ENCODE peak calls at places on chromosome 4, in four cellular contexts. Q is HepG2, N is transverse colon, C is adrenal gland. J is an unnamed sample.

GRCh38 chr4:53920116-53920515 is 144.3 kb downstream of the CHIC2 start:
- DNase-seq in Q (no peak), N (no peak), C (no peak), J (no peak)

GRCh38 chr4:83219344-83219990 is 65.1 kb downstream of the COQ2 start:
- DNase-seq in Q (no peak), N (peak; percentile 56), C (no peak), J (no peak)

GRCh38 chr4:24470681-24471622 is 113.4 kb downstream of the DHX15 start:
- DNase-seq in Q (no peak), N (peak; percentile 11), C (peak; percentile 12), J (peak; percentile 32)

GRCh38 chr4:88275949-88276515 is 8.3 kb downstream of the PPM1K start:
- DNase-seq in Q (no peak), N (no peak), C (no peak), J (no peak)

GRCh38 chr4:21765810-21766407 is 182.7 kb downstream of the KCNIP4 start:
- DNase-seq in Q (peak; percentile 25), N (peak; percentile 19), C (peak; percentile 21), J (no peak)

GRCh38 chr4:69194166-69194565 is 20.4 kb downstream of the UGT2B11 start:
- DNase-seq in Q (peak; percentile 16), N (no peak), C (no peak), J (no peak)

GRCh38 chr4:165369522-165369921 is 9.3 kb upstream of the CPE start:
- DNase-seq in Q (peak; percentile 99), N (peak; percentile 22), C (no peak), J (no peak)

GRCh38 chr4:24559032-24559821 is 25.1 kb downstream of the DHX15 start:
- DNase-seq in Q (no peak), N (no peak), C (no peak), J (no peak)

GRCh38 chr4:122874194-122874593 is 47.6 kb downstream of the FGF2 start:
- DNase-seq in Q (peak; percentile 5), N (no peak), C (no peak), J (no peak)

GRCh38 chr4:140330311-140330900 is 43.0 kb upstream of the SCOC start:
- DNase-seq in Q (peak; percentile 18), N (no peak), C (no peak), J (no peak)

GRCh38 chr4:105059337-105059736 is 87.3 kb upstream of the TET2 start:
- DNase-seq in Q (no peak), N (no peak), C (no peak), J (no peak)

GRCh38 chr4:13627185-13627605 is 330 bp downstream of the BOD1L1 start:
- DNase-seq in Q (no peak), N (peak; percentile 14), C (peak; percentile 16), J (no peak)

GRCh38 chr4:72084587-72085011 is 52.8 kb downstream of the NPFFR2 start:
- DNase-seq in Q (no peak), N (no peak), C (no peak), J (no peak)

GRCh38 chr4:23212558-23212957 is 519.8 kb downstream of the GBA3 start:
- DNase-seq in Q (no peak), N (no peak), C (no peak), J (no peak)

GRCh38 chr4:110970642-110971041 is 347.8 kb upstream of the PITX2 start:
- DNase-seq in Q (peak; percentile 49), N (peak; percentile 68), C (peak; percentile 11), J (no peak)

GRCh38 chr4:87317527-87317926 is 5.2 kb downstream of the HSD17B13 start:
- DNase-seq in Q (peak; percentile 63), N (no peak), C (no peak), J (no peak)

GRCh38 chr4:40665844-40666243 is 36.2 kb upstream of the RBM47 start:
- DNase-seq in Q (no peak), N (no peak), C (no peak), J (no peak)

GRCh38 chr4:3644849-3645627 is 112.8 kb upstream of the LRPAP1 start:
- DNase-seq in Q (no peak), N (no peak), C (peak; percentile 15), J (peak; percentile 63)

GRCh38 chr4:169005453-169006099 is 4.5 kb downstream of the CBR4 start:
- DNase-seq in Q (peak; percentile 65), N (no peak), C (no peak), J (no peak)

GRCh38 chr4:148704291-148704690 is 262.1 kb upstream of the NR3C2 start:
- DNase-seq in Q (no peak), N (no peak), C (no peak), J (no peak)

GRCh38 chr4:88008133-88008621 is 742 bp downstream of the PKD2 start:
- DNase-seq in Q (peak; percentile 26), N (peak; percentile 34), C (peak; percentile 50), J (peak; percentile 44)

GRCh38 chr4:167021545-167022155 is 212.6 kb downstream of the SPOCK3 start:
- DNase-seq in Q (peak; percentile 39), N (peak; percentile 56), C (peak; percentile 59), J (peak; percentile 29)

GRCh38 chr4:53587123-53587522 is 4.2 kb downstream of the LNX1 start:
- DNase-seq in Q (peak; percentile 42), N (no peak), C (no peak), J (no peak)

GRCh38 chr4:168183717-168184571 is 91.6 kb downstream of the ANXA10 start:
- DNase-seq in Q (peak; percentile 14), N (no peak), C (peak; percentile 9), J (no peak)

GRCh38 chr4:6115342-6115741 is 85.0 kb downstream of the JAKMIP1 start:
- DNase-seq in Q (no peak), N (no peak), C (no peak), J (no peak)

GRCh38 chr4:3417448-3417847 is 24.3 kb upstream of the HGFAC start:
- DNase-seq in Q (no peak), N (no peak), C (no peak), J (no peak)

GRCh38 chr4:2799971-2800690 is 7.2 kb downstream of the SH3BP2 start:
- DNase-seq in Q (no peak), N (peak; percentile 9), C (peak; percentile 31), J (peak; percentile 17)

GRCh38 chr4:113820164-113820563 is 58.6 kb upstream of the CAMK2D start:
- DNase-seq in Q (no peak), N (no peak), C (no peak), J (no peak)

GRCh38 chr4:37891221-37892159 is 606 bp downstream of the TBC1D1 start:
- DNase-seq in Q (no peak), N (peak; percentile 46), C (peak; percentile 36), J (peak; percentile 48)

GRCh38 chr4:151157543-151157942 is 58.1 kb downstream of the RPS3A start:
- DNase-seq in Q (no peak), N (no peak), C (no peak), J (no peak)

GRCh38 chr4:56803473-56803872 is 18.0 kb downstream of the SPINK2 start:
- DNase-seq in Q (no peak), N (no peak), C (no peak), J (no peak)

DNA sequence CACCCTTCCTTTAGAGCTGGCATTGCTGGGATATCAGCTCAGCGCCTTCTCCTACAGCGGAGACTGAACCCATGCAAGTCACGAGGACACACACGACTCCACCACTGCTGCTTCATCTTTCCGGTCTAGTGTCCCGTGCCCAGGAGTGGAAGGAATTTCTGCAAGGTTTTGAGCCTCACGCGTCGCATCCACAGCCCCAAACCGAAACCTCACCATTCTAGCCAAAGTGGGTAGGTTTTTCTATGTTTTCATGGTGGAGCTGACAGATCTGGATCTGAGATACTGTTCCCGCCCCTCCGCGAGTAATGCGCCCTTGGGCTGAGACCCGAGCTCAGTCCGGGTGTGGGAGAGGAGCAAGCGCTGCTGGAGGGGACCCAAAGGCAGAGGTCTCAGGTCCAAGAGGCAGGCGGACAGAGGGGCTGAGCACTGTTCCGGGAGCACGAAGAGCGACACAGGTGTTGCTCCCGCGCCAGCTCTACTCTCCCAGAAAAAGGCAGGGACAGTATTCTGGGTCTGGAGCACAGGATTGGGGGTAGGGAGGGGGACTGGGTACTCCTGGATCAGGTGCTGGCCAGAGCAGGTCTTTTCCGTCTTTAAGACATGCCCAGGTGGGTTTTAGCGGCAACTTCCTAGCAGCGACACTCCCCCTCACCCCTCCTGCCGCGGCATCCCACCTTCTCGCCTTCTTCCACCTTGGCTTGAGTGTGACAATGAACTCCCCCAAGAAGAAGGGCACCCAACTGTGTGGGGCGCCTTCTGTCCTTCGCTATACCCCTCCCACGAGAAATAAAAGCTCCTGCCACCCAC is 1.9 kb downstream of the EPHA5 start:
- DNase-seq in Q (no peak), N (no peak), C (peak; percentile 9), J (no peak)
- H3K4me3 ChIP-seq in Q (no peak overlapping the region), N (peak overlapping the region; percentile 40), C (peak overlapping the region; percentile 47), J (peak overlapping the region; percentile 21)

GRCh38 chr4:186724048-186724860 is 598 bp upstream of the FAT1 start:
- DNase-seq in Q (no peak), N (peak; percentile 58), C (peak; percentile 25), J (peak; percentile 25)

GRCh38 chr4:186724861-186725419 is 1.3 kb upstream of the FAT1 start:
- DNase-seq in Q (no peak), N (no peak), C (no peak), J (no peak)

GRCh38 chr4:186725422-186726149 is 1.9 kb upstream of the FAT1 start:
- DNase-seq in Q (peak; percentile 68), N (peak; percentile 87), C (peak; percentile 48), J (peak; percentile 70)

GRCh38 chr4:186722856-186723206 is 825 bp downstream of the FAT1 start:
- DNase-seq in Q (no peak), N (no peak), C (no peak), J (no peak)

GRCh38 chr4:186723207-186724047 is at the start of gene FAT1:
- DNase-seq in Q (peak; percentile 38), N (peak; percentile 71), C (peak; percentile 48), J (peak; percentile 73)
- TF ChIP-seq POLR2A in Q (peak; percentile 54), N (peak; percentile 74), C (no peak), J (peak; percentile 52)

DNA sequence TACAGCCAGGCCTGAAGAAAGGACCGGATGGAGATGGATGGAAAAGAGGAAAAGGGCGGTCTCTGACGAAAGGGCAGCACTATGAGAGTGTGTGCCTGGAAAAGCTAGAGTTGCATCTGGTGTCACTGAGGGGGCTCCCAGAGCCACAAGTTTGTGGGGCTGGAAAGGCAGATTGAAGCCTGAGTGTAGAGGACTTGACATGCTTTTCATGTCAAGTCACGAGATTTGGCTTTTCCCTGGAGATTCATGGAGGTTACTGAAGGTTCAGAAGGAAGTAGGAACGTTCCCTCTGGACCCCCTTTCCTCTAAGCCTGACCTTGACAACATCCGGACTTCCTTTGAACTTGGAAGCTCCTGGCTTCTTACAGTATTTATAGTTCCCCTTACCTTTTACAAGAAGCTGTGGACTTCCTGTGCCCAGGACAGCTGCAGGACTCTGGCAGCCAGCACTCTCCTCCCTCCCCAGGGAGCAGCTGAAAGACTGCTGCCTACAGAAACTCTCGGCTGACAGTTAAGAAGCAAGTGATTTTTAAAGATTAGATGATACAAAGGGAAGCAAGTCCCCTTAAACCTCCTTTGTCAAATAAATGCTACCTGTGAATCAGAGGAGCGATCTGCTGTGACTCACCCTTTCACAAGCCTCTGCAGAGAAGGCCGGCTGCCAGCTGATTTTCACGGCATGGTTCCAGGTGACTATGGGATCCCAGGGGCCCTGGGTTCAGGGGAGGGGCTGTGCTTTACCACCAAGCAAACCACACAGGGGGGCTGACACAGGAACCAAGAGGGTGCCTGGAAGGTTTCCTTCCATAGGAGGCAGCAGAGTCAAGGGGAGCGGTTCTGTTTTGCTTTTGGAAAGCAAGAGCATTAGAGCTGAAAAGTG is 72.9 kb upstream of the STIM2 start:
- DNase-seq in Q (peak; percentile 32), N (peak; percentile 39), C (peak; percentile 78), J (peak; percentile 38)
- H3K4me3 ChIP-seq in Q (no peak overlapping the region), N (no peak overlapping the region), C (no peak overlapping the region), J (no peak overlapping the region)

DNA sequence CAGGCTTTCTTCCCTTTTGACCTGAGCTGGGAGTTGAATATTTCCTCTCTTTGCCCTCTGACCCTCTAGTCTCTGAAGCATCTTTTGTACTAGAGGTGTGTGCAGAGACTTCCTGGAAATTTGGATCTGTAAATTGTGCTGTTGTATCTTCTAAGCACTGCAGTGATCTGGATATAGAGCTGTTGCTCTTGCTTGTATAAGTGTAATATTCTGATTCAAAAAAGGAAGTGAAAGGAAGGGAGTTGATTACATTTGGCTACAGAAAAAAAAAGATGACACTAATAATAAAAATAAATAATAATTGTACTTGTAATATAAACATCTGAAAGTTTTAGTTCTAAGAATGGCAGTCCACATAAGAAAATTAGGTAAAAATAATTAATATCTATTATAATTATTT is 33.0 kb downstream of the FRG1 start:
- DNase-seq in Q (no peak), N (no peak), C (no peak), J (no peak)
- TF ChIP-seq POLR2A in Q (no peak), N (no peak), C (no peak), J (no peak)